ENCODE peak calls at places on chromosomes 3 and 15, in five cellular contexts. F is heart left ventricle, H is lower leg skin, S is Peyer's patch, B is body of pancreas. V is an unnamed sample.

GRCh38 chr3:141789281-141789680 is 26.1 kb downstream of the GRK7 start:
- DNase-seq in F (no peak), H (peak; percentile 56), S (no peak), B (no peak), V (no peak)

GRCh38 chr3:168002786-168003368 is 92.8 kb downstream of the GOLIM4 start:
- DNase-seq in F (no peak), H (no peak), S (no peak), B (peak; percentile 49), V (no peak)

GRCh38 chr3:174072675-174073074 is 675.1 kb downstream of the NLGN1 start:
- DNase-seq in F (no peak), H (no peak), S (no peak), B (no peak), V (no peak)

GRCh38 chr3:106482436-106482835 is 613.6 kb upstream of the CBLB start:
- DNase-seq in F (no peak), H (no peak), S (no peak), B (no peak), V (no peak)

GRCh38 chr3:52533623-52534280 is at the start of gene NT5DC2:
- DNase-seq in F (peak; percentile 82), H (peak; percentile 91), S (peak; percentile 70), B (peak; percentile 61), V (peak; percentile 84)

GRCh38 chr15:75669191-75669878 is 21.6 kb downstream of the SNX33 start:
- DNase-seq in F (no peak), H (no peak), S (no peak), B (peak; percentile 53), V (no peak)

GRCh38 chr3:28682126-28682525 is 333.5 kb upstream of the AZI2 start:
- DNase-seq in F (no peak), H (no peak), S (no peak), B (no peak), V (no peak)

GRCh38 chr3:45321607-45322391 is 66.6 kb upstream of the LARS2 start:
- DNase-seq in F (no peak), H (peak; percentile 59), S (no peak), B (no peak), V (no peak)

GRCh38 chr15:83320404-83320803 is 35.9 kb upstream of the BNC1 start:
- DNase-seq in F (no peak), H (no peak), S (no peak), B (no peak), V (no peak)

GRCh38 chr3:155970406-155970805 is 100.0 kb downstream of the GMPS start:
- DNase-seq in F (no peak), H (no peak), S (no peak), B (no peak), V (no peak)

GRCh38 chr15:78492841-78493240 is 14.5 kb upstream of the HYKK start:
- DNase-seq in F (no peak), H (no peak), S (no peak), B (no peak), V (no peak)

GRCh38 chr3:110149763-110150162 is 812.4 kb upstream of the DPPA4 start:
- DNase-seq in F (no peak), H (no peak), S (no peak), B (no peak), V (no peak)

GRCh38 chr3:4714045-4714444 is 220.9 kb downstream of the ITPR1 start:
- DNase-seq in F (no peak), H (no peak), S (no peak), B (no peak), V (no peak)

GRCh38 chr15:63378946-63379345 is 2.7 kb downstream of the CA12 start:
- DNase-seq in F (no peak), H (peak; percentile 78), S (no peak), B (no peak), V (no peak)

GRCh38 chr3:154540950-154541604 is 111.1 kb upstream of the GPR149 start:
- DNase-seq in F (no peak), H (no peak), S (no peak), B (no peak), V (no peak)

GRCh38 chr3:183540501-183541234 is 14.8 kb downstream of the KLHL6 start:
- DNase-seq in F (no peak), H (no peak), S (peak; percentile 76), B (peak; percentile 58), V (no peak)

GRCh38 chr3:140285380-140285779 is 350.4 kb downstream of the CLSTN2 start:
- DNase-seq in F (no peak), H (no peak), S (no peak), B (no peak), V (no peak)

GRCh38 chr3:11641683-11642407 is 1.9 kb downstream of the VGLL4 start:
- DNase-seq in F (no peak), H (no peak), S (no peak), B (no peak), V (no peak)

GRCh38 chr3:11643212-11644087 is at the start of gene VGLL4:
- DNase-seq in F (peak; percentile 90), H (peak; percentile 97), S (peak; percentile 83), B (peak; percentile 86), V (peak; percentile 88)

GRCh38 chr3:11641316-11641682 is 2.4 kb downstream of the VGLL4 start:
- DNase-seq in F (no peak), H (no peak), S (no peak), B (no peak), V (no peak)

GRCh38 chr3:11640009-11640673 is 3.6 kb downstream of the VGLL4 start:
- DNase-seq in F (no peak), H (no peak), S (no peak), B (no peak), V (no peak)

GRCh38 chr3:11642455-11643162 is 1.1 kb downstream of the VGLL4 start:
- DNase-seq in F (peak; percentile 79), H (peak; percentile 93), S (peak; percentile 76), B (peak; percentile 69), V (peak; percentile 83)
- TF ChIP-seq POLR2A in F (peak; percentile 32), H (no peak), S (no peak), B (peak; percentile 69), V (peak; percentile 16)

GRCh38 chr15:65087411-65087810 is 10.9 kb downstream of the KBTBD13 start:
- DNase-seq in F (no peak), H (no peak), S (no peak), B (no peak), V (no peak)

GRCh38 chr15:65086680-65087111 is 10.2 kb downstream of the KBTBD13 start:
- DNase-seq in F (no peak), H (no peak), S (no peak), B (no peak), V (no peak)

GRCh38 chr15:65089206-65089824 is 12.8 kb downstream of the KBTBD13 start:
- DNase-seq in F (no peak), H (no peak), S (no peak), B (no peak), V (peak; percentile 69)

GRCh38 chr15:65088643-65089021 is 12.1 kb downstream of the KBTBD13 start:
- DNase-seq in F (no peak), H (no peak), S (no peak), B (no peak), V (no peak)

GRCh38 chr15:65087873-65088642 is 11.5 kb downstream of the KBTBD13 start:
- DNase-seq in F (peak; percentile 73), H (no peak), S (no peak), B (no peak), V (no peak)
- TF ChIP-seq POLR2A in F (no peak), H (no peak), S (no peak), B (no peak), V (no peak)

GRCh38 chr3:126474498-126475410 is 937 bp downstream of the ZXDC start:
- DNase-seq in F (peak; percentile 40), H (peak; percentile 89), S (peak; percentile 33), B (peak; percentile 68), V (peak; percentile 27)
- TF ChIP-seq POLR2A in F (no peak), H (no peak), S (no peak), B (peak; percentile 51), V (no peak)

DNA sequence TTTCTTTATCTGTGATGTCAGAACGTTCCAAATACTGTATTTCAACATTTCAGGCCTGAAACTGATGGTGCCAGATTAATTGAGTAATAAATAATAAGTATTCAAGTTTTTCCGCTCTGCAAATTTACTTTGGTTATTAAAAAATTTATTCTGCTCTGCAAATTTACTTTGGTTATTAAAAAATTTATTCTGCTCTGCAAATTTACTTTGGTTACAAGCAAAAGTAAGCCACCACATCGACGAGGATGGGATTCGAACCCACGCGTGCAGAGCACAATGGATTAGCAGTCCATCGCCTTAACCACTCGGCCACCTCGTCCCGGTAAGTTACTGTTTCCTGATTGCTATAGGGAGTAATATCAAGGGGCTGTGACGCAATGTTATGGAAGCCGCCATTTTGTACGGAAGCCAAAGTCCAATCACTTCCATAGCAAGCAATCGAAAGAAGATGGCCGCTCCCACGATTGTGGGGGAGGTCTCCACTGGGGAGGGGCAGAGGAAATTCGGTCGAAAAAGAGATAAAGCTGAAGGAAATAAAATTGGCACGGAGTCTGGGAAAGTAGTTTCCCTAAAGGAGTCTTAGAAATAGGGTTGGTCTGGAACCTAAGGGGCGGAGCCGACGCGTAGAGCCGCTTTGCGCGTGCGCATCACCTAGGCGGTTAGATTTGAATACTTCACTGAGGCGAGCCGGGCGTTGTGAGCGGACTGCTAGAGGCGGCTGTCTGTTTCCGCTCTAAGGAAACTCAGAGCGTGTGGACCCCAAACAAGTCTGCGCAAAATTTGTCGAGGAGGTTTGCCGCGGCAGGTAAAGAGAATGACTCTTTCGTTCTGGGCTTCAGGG is at the start of gene KNL1:
- DNase-seq in F (peak; percentile 90), H (peak; percentile 97), S (peak; percentile 89), B (peak; percentile 97), V (peak; percentile 90)
- TF ChIP-seq POLR2A in F (no peak), H (no peak), S (peak; percentile 24), B (peak; percentile 22), V (no peak)

GRCh38 chr3:25663324-25664065 is 1.2 kb downstream of the TOP2B start:
- DNase-seq in F (no peak), H (no peak), S (peak; percentile 24), B (peak; percentile 38), V (no peak)

GRCh38 chr3:25665646-25666136 is 984 bp upstream of the TOP2B start:
- DNase-seq in F (no peak), H (no peak), S (no peak), B (no peak), V (no peak)

GRCh38 chr3:25662921-25663320 is 1.8 kb downstream of the TOP2B start:
- DNase-seq in F (no peak), H (no peak), S (no peak), B (no peak), V (no peak)

GRCh38 chr3:25664810-25665645 is at the start of gene TOP2B:
- DNase-seq in F (peak; percentile 96), H (peak; percentile 99), S (peak; percentile 94), B (peak; percentile 97), V (peak; percentile 95)

DNA sequence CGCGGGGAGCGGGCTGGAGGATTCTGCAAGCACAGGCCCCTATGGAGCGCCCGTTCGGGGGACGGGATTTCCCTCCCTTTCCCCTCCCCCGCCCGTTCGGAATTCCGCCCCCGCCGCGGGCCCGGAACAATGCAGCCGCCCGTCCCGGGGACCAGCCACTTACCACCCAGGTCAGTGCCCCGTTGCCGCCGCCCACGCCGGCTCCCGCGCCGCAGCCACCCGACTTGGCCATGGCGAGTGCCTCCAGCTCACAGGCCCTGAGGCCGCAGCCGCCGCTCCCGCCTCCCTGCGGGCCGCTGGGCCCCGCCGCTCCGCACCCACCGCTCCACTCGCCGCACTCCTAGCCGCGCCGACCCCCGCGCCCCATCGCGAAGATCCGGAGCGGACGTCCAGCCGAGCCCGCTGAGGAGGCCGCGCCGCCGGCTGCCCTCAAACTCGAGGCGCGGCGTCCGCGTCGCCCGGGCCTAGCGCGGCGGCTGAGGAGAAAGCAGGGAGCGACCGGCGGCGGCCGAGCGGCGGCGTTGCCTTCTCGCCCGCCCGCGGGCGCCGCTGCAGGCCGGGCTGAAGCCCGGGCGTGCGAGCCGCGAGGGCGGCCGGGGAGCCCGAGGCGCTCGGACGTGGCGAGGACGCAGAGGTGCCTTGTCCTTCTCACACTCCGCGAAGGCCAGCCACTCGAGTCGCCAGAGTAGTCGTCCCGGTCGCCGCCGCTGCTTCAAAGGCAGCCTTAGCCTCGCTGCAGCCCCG is 469 bp downstream of the TOP2B start:
- DNase-seq in F (peak; percentile 83), H (peak; percentile 94), S (peak; percentile 71), B (peak; percentile 69), V (peak; percentile 75)
- TF ChIP-seq POLR2A in F (no peak), H (no peak), S (no peak), B (no peak), V (no peak)